ENCODE peak calls at places on chromosome 18, in six cellular contexts. G is GM23248, N is SJSA1, M is HepG2, F is lung, I is AG09309. L is an unnamed sample.

GRCh38 chr18:12811191-12811950 is 72.7 kb downstream of the PTPN2 start:
- DNase-seq in G (peak; percentile 35), N (no peak), M (no peak), F (no peak), I (no peak), L (no peak)

GRCh38 chr18:69725855-69726508 is 221.7 kb downstream of the CD226 start:
- DNase-seq in G (no peak), N (no peak), M (peak; percentile 23), F (no peak), I (no peak), L (no peak)

GRCh38 chr18:52046842-52047241 is 293.2 kb upstream of the DCC start:
- DNase-seq in G (no peak), N (no peak), M (no peak), F (no peak), I (no peak), L (no peak)

GRCh38 chr18:45836242-45837215 is 11.1 kb downstream of the SIGLEC15 start:
- DNase-seq in G (no peak), N (no peak), M (no peak), F (no peak), I (no peak), L (no peak)

GRCh38 chr18:58026395-58026794 is 17.6 kb upstream of the NEDD4L start:
- DNase-seq in G (no peak), N (no peak), M (no peak), F (no peak), I (no peak), L (no peak)

GRCh38 chr18:77004555-77005380 is 127.8 kb downstream of the MBP start:
- DNase-seq in G (no peak), N (no peak), M (no peak), F (no peak), I (no peak), L (no peak)

GRCh38 chr18:3402962-3403585 is 46.9 kb upstream of the TGIF1 start:
- DNase-seq in G (peak; percentile 6), N (no peak), M (no peak), F (no peak), I (no peak), L (no peak)

GRCh38 chr18:3170762-3171161 is 49.0 kb downstream of the MYOM1 start:
- DNase-seq in G (no peak), N (no peak), M (no peak), F (no peak), I (no peak), L (no peak)

GRCh38 chr18:58670561-58671121 is 624 bp upstream of the MALT1 start:
- DNase-seq in G (no peak), N (no peak), M (no peak), F (no peak), I (no peak), L (no peak)

GRCh38 chr18:78796693-78797455 is 182.7 kb upstream of the SALL3 start:
- DNase-seq in G (no peak), N (no peak), M (no peak), F (no peak), I (no peak), L (no peak)

GRCh38 chr18:40415821-40416220 is 1539.2 kb upstream of the PIK3C3 start:
- DNase-seq in G (no peak), N (no peak), M (no peak), F (no peak), I (no peak), L (no peak)

GRCh38 chr18:69261436-69261835 is 139.3 kb upstream of the DOK6 start:
- DNase-seq in G (no peak), N (no peak), M (no peak), F (no peak), I (no peak), L (no peak)

GRCh38 chr18:49305688-49306336 is 154.6 kb downstream of the DYM start:
- DNase-seq in G (no peak), N (no peak), M (no peak), F (no peak), I (no peak), L (no peak)

GRCh38 chr18:8620845-8621244 is 11.6 kb downstream of the RAB12 start:
- DNase-seq in G (no peak), N (no peak), M (no peak), F (no peak), I (no peak), L (no peak)

GRCh38 chr18:5543036-5543671 is 643 bp downstream of the EPB41L3 start:
- DNase-seq in G (peak; percentile 48), N (no peak), M (no peak), F (no peak), I (no peak), L (no peak)
- H3K4me3 ChIP-seq in G (peak overlapping the region; percentile 73), N (no peak overlapping the region), M (no peak overlapping the region), F (peak overlapping the region; percentile 68), I (peak overlapping the region; percentile 42), L (peak overlapping the region; percentile 70)

GRCh38 chr18:55861266-55861665 is 273.3 kb upstream of the TCF4 start:
- DNase-seq in G (peak; percentile 68), N (no peak), M (no peak), F (no peak), I (no peak), L (no peak)

GRCh38 chr18:55859116-55859515 is 271.1 kb upstream of the TCF4 start:
- DNase-seq in G (peak; percentile 52), N (no peak), M (no peak), F (no peak), I (no peak), L (no peak)

GRCh38 chr18:55868909-55869308 is 280.9 kb upstream of the TCF4 start:
- DNase-seq in G (peak; percentile 57), N (no peak), M (no peak), F (no peak), I (no peak), L (no peak)

GRCh38 chr18:55862693-55863485 is 274.9 kb upstream of the TCF4 start:
- DNase-seq in G (peak; percentile 51), N (no peak), M (no peak), F (no peak), I (no peak), L (no peak)

GRCh38 chr18:55863876-55864275 is 275.9 kb upstream of the TCF4 start:
- DNase-seq in G (peak; percentile 48), N (no peak), M (no peak), F (no peak), I (peak; percentile 77), L (no peak)
- H3K4me3 ChIP-seq in G (peak overlapping the region; percentile 7), N (no peak overlapping the region), M (no peak overlapping the region), F (no peak overlapping the region), I (no peak overlapping the region), L (no peak overlapping the region)

GRCh38 chr18:24254071-24254470 is 115.2 kb downstream of the CABYR start:
- DNase-seq in G (no peak), N (no peak), M (no peak), F (no peak), I (no peak), L (no peak)
- H3K4me3 ChIP-seq in G (no peak overlapping the region), N (no peak overlapping the region), M (no peak overlapping the region), F (no peak overlapping the region), I (no peak overlapping the region), L (no peak overlapping the region)

DNA sequence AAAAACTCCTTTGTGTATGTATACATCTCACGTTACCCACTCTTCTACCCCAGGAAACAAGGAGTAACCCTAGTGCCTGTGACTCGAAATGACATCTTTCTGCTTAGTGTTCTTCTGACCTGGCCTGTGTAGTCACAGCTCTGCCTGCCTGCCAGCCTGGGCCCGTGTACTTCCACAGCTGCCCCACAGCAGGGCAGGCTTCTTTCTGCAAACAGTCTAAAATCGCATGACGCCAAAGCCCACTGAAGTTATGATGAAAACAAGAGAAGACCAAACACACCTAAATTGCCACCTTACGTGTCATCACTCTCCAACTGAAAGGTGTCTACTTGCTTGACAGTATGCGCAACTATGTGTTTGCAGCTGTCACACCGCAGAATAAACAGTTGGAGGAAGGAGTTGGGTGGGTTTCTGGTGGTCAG is 1.5 kb downstream of the GAREM1 start:
- DNase-seq in G (peak; percentile 59), N (peak; percentile 42), M (peak; percentile 41), F (peak; percentile 32), I (no peak), L (no peak)
- H3K4me3 ChIP-seq in G (peak overlapping the region; percentile 80), N (peak overlapping the region; percentile 90), M (peak overlapping the region; percentile 87), F (peak overlapping the region; percentile 29), I (no peak overlapping the region), L (peak overlapping the region; percentile 68)

DNA sequence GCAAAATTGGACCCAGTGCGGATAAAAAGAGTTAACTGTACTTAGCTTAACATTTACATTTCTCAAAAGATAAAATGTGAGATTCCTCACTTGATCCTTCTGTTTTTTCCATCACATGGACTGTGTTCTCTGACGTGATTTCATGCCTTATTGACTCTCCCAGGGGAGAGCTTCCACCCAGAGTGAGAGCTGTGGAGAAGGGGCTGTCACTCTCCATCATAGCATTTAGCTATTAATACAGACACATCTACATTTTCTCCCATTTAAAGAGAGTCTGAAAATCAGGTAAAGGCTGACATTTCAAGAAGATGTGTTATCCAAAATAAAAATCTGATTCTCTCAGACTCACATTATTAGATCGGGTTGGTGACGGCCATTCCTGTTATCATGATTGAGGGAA is 493.8 kb downstream of the FBXO15 start:
- DNase-seq in G (no peak), N (no peak), M (no peak), F (no peak), I (no peak), L (no peak)
- H3K4me3 ChIP-seq in G (no peak overlapping the region), N (no peak overlapping the region), M (no peak overlapping the region), F (no peak overlapping the region), I (no peak overlapping the region), L (no peak overlapping the region)

GRCh38 chr18:75365837-75366236 is 61.7 kb downstream of the SMIM21 start:
- DNase-seq in G (no peak), N (no peak), M (no peak), F (no peak), I (no peak), L (no peak)

GRCh38 chr18:75363446-75364225 is 63.9 kb downstream of the SMIM21 start:
- DNase-seq in G (no peak), N (no peak), M (no peak), F (no peak), I (no peak), L (no peak)

GRCh38 chr18:75364512-75364911 is 63.0 kb downstream of the SMIM21 start:
- DNase-seq in G (no peak), N (no peak), M (no peak), F (no peak), I (no peak), L (no peak)

GRCh38 chr18:75362435-75362834 is 65.1 kb downstream of the SMIM21 start:
- DNase-seq in G (no peak), N (no peak), M (no peak), F (no peak), I (no peak), L (no peak)

GRCh38 chr18:75365230-75365629 is 62.3 kb downstream of the SMIM21 start:
- DNase-seq in G (no peak), N (peak; percentile 63), M (no peak), F (no peak), I (no peak), L (no peak)
- H3K4me3 ChIP-seq in G (no peak overlapping the region), N (no peak overlapping the region), M (no peak overlapping the region), F (no peak overlapping the region), I (no peak overlapping the region), L (no peak overlapping the region)

DNA sequence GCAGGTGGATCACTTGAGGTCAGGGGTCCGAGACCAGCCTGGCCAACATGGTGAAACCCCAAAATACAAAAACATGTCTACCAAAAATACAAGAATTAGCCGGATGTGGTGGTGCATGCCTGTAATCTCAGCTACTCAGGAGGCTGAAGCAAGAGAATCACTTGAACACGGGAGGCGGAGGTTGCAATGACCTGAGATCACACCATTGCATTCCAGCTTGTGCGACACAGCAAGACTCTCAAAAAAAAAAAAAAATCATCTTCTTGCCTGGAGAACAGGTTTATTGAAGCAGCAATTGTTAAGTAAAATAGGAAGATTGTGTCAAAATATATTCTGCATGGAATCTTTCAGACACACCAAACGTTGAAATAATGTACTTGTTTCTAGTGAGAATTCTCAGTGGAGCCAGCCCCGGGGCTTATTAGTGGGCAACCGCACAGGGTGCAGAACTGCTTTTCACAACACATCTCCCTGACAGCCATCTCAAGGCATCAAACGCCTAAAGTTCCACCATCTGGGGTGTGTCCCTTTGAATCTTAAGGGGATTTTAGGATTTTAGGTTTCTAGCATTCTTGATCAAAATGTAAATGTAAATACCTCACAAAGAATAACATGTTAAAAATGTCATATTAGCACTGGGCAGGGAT is 28.6 kb upstream of the PPP4R1 start:
- DNase-seq in G (peak; percentile 46), N (peak; percentile 77), M (no peak), F (no peak), I (no peak), L (no peak)
- H3K4me3 ChIP-seq in G (no peak overlapping the region), N (no peak overlapping the region), M (no peak overlapping the region), F (no peak overlapping the region), I (no peak overlapping the region), L (no peak overlapping the region)

L was measured in AG04450.